ENCODE peak calls at places on chromosomes 6 and 20, in six cellular contexts. U is GM23338, H is transverse colon, G is IMR-90, C is vagina, V is cardiac muscle cell. W is an unnamed sample.

GRCh38 chr20:61400499-61400898 is 148.4 kb downstream of the CDH4 start:
- DNase-seq in G (no peak), C (no peak), H (no peak), U (no peak), V (no peak), W (no peak)

GRCh38 chr20:40948352-40949267 is 80.0 kb upstream of the TOP1 start:
- DNase-seq in U (no peak), C (no peak), G (peak; percentile 35), V (no peak), H (no peak), W (no peak)

GRCh38 chr6:13194852-13195251 is 133.5 kb downstream of the TBC1D7 start:
- DNase-seq in C (no peak), V (peak; percentile 22), G (peak; percentile 65), U (peak; percentile 80), H (peak; percentile 48), W (peak; percentile 69)

GRCh38 chr6:153790048-153790447 is 249.0 kb upstream of the OPRM1 start:
- DNase-seq in H (no peak), G (peak; percentile 13), U (peak; percentile 34), V (no peak), C (no peak), W (peak; percentile 71)

GRCh38 chr6:96948631-96949030 is 24.1 kb downstream of the KLHL32 start:
- DNase-seq in C (no peak), U (no peak), H (no peak), G (no peak), V (no peak), W (no peak)

GRCh38 chr6:150588862-150589499 is 10.7 kb upstream of the PLEKHG1 start:
- DNase-seq in C (no peak), G (no peak), U (peak; percentile 4), H (no peak), V (no peak), W (no peak)

GRCh38 chr20:13333036-13333435 is 112.0 kb downstream of the ISM1 start:
- DNase-seq in U (no peak), H (no peak), V (no peak), G (no peak), C (no peak), W (no peak)

GRCh38 chr20:62740286-62741141 is 31.9 kb downstream of the NTSR1 start:
- DNase-seq in V (no peak), C (no peak), H (peak; percentile 47), G (peak; percentile 95), U (no peak), W (peak; percentile 22)

GRCh38 chr20:63735859-63736718 is at the start of gene LIME1:
- DNase-seq in U (no peak), G (no peak), C (no peak), V (no peak), H (peak; percentile 83), W (peak; percentile 61)

GRCh38 chr6:3766219-3766618 is 14.7 kb upstream of the PXDC1 start:
- DNase-seq in U (no peak), C (no peak), H (no peak), G (no peak), V (no peak), W (no peak)

GRCh38 chr20:47785900-47786762 is 850 bp upstream of the SULF2 start:
- DNase-seq in U (peak; percentile 77), V (peak; percentile 85), H (peak; percentile 69), G (peak; percentile 71), C (no peak), W (no peak)

GRCh38 chr20:62716198-62716940 is 7.7 kb downstream of the NTSR1 start:
- DNase-seq in V (no peak), U (no peak), G (peak; percentile 32), H (no peak), C (no peak), W (no peak)

GRCh38 chr6:168132531-168133184 is 53.6 kb upstream of the FRMD1 start:
- DNase-seq in U (peak; percentile 88), G (peak; percentile 80), C (peak; percentile 77), H (no peak), V (peak; percentile 68), W (no peak)

GRCh38 chr6:84422380-84422968 is 195.0 kb upstream of the CEP162 start:
- DNase-seq in U (peak; percentile 83), C (no peak), V (peak; percentile 82), H (peak; percentile 21), G (peak; percentile 41), W (peak; percentile 81)

GRCh38 chr6:52634211-52634610 is 36.7 kb upstream of the TMEM14A start:
- DNase-seq in G (peak; percentile 49), U (no peak), V (no peak), H (no peak), C (no peak), W (no peak)

GRCh38 chr6:44734886-44735630 is 347.6 kb downstream of the CDC5L start:
- DNase-seq in C (no peak), H (no peak), G (no peak), V (no peak), U (no peak), W (no peak)

GRCh38 chr6:154386848-154387717 is 30.5 kb upstream of the IPCEF1 start:
- DNase-seq in U (no peak), C (no peak), G (peak; percentile 97), V (no peak), H (no peak), W (no peak)

GRCh38 chr6:107560657-107561056 is 70.7 kb downstream of the SOBP start:
- DNase-seq in G (peak; percentile 6), U (peak; percentile 48), V (no peak), C (no peak), H (no peak), W (no peak)

GRCh38 chr6:100353276-100354015 is 111.3 kb downstream of the SIM1 start:
- DNase-seq in G (peak; percentile 70), U (no peak), H (no peak), C (no peak), V (no peak), W (no peak)

GRCh38 chr6:26598267-26598666 is 1.5 kb downstream of the ABT1 start:
- DNase-seq in V (no peak), U (no peak), H (no peak), G (no peak), C (no peak), W (no peak)

GRCh38 chr6:132060591-132060990 is 109.4 kb upstream of the CCN2 start:
- DNase-seq in V (no peak), U (no peak), C (no peak), H (no peak), G (peak; percentile 97), W (no peak)

GRCh38 chr6:120493483-120493882 is 840.8 kb downstream of the TBC1D32 start:
- DNase-seq in C (no peak), V (no peak), H (no peak), U (no peak), G (no peak), W (no peak)

GRCh38 chr6:145323652-145324051 is 411.7 kb downstream of the EPM2A start:
- DNase-seq in V (peak; percentile 39), H (no peak), G (no peak), C (no peak), U (no peak), W (no peak)

GRCh38 chr20:63863798-63864544 is 1.1 kb upstream of the TPD52L2 start:
- DNase-seq in C (no peak), V (peak; percentile 85), U (peak; percentile 86), H (peak; percentile 91), G (peak; percentile 78), W (peak; percentile 74)

GRCh38 chr6:142355481-142356174 is 53.8 kb downstream of the ADGRG6 start:
- DNase-seq in H (no peak), V (no peak), G (no peak), U (no peak), C (no peak), W (no peak)

GRCh38 chr6:114169763-114170162 is 173.1 kb downstream of the HS3ST5 start:
- DNase-seq in U (no peak), G (no peak), V (no peak), C (no peak), H (no peak), W (no peak)

GRCh38 chr20:3777726-3778629 is 3.3 kb downstream of the SPEF1 start:
- DNase-seq in U (peak; percentile 85), G (no peak), C (no peak), V (peak; percentile 37), H (peak; percentile 69), W (peak; percentile 82)

GRCh38 chr6:161401910-161402309 is 128.0 kb upstream of the AGPAT4 start:
- DNase-seq in U (no peak), G (no peak), H (no peak), C (no peak), V (no peak), W (no peak)

DNA sequence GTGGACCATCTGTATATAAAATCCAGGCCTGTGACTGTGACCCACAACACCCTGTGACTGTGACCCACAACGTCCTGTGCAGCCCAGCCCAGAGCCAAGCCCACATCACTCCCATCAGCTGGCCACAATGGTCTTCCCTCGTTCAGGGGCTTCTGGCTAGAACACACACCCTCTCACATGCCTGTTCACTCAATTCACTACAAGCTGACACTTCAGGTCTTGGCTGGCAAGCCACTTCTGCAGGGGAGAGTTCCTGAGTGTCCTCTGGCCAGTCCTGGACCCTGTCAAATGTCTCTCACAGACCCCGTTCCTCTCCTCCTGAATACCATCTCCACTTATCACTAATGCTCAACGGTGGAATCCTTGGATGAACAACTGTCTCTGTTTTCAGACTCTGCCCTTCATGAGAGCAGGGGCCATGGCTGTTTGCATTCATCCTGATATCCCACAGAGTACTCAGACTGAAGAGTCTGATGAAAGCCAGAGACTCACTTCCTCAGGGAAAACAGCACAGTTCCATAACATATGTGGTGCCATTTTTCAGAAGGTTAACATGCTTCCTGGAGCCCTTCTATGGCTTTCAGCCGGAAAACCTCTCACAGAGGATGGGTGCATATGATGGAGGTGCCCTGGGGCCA is 56.0 kb downstream of the MYH7B start:
- DNase-seq in G (no peak), C (no peak), H (no peak), U (no peak), V (peak; percentile 18), W (no peak)
- H3K27ac ChIP-seq in G (no peak overlapping the region), C (no peak overlapping the region), H (no peak overlapping the region), U (peak overlapping the region; percentile 26), V (peak overlapping the region; percentile 89), W (peak overlapping the region; percentile 63)

GRCh38 chr6:54646551-54647300 is 199.8 kb upstream of the FAM83B start:
- DNase-seq in C (no peak), H (no peak), U (no peak), V (no peak), G (no peak), W (no peak)
- TF ChIP-seq CTCF in C (no peak), H (no peak), U (no peak), V (no peak), G (no peak), W (no peak)

GRCh38 chr6:77463881-77464867 is 883 bp upstream of the HTR1B start:
- DNase-seq in U (peak; percentile 93), H (no peak), G (no peak), C (no peak), V (peak; percentile 55), W (peak; percentile 65)

GRCh38 chr6:77463308-77463880 is at the start of gene HTR1B:
- DNase-seq in H (no peak), G (peak; percentile 14), V (peak; percentile 63), C (no peak), U (peak; percentile 69), W (no peak)

GRCh38 chr6:77468939-77469338 is 5.6 kb upstream of the HTR1B start:
- DNase-seq in C (no peak), G (no peak), H (no peak), U (no peak), V (no peak), W (no peak)

GRCh38 chr6:77467038-77467437 is 3.7 kb upstream of the HTR1B start:
- DNase-seq in U (peak; percentile 34), H (no peak), G (peak; percentile 13), V (peak; percentile 10), C (no peak), W (no peak)

GRCh38 chr6:77466055-77467028 is 3.1 kb upstream of the HTR1B start:
- DNase-seq in V (peak; percentile 78), U (peak; percentile 86), C (no peak), H (peak; percentile 30), G (peak; percentile 74), W (no peak)
- H3K4me3 ChIP-seq in V (peak overlapping the region; percentile 53), U (peak overlapping the region; percentile 84), C (peak overlapping the region; percentile 33), H (peak overlapping the region; percentile 35), G (peak overlapping the region; percentile 46), W (peak overlapping the region; percentile 66)

GRCh38 chr20:45975686-45976085 is 3.7 kb upstream of the ZNF335 start:
- DNase-seq in C (no peak), U (no peak), V (no peak), G (no peak), H (no peak), W (peak; percentile 53)
- H3K27ac ChIP-seq in C (no peak overlapping the region), U (no peak overlapping the region), V (no peak overlapping the region), G (no peak overlapping the region), H (no peak overlapping the region), W (no peak overlapping the region)